ENCODE peak calls at places on chromosomes 1 and 21, in nine cellular contexts. U, S, W, D, E, R, C, N and L are unnamed samples.

GRCh38 chr1:181398544-181398943 is 84.8 kb upstream of the CACNA1E start:
- DNase-seq in N (no peak), D (no peak), C (no peak), U (no peak), R (no peak), E (no peak), W (no peak), S (no peak), L (no peak)

GRCh38 chr1:93061895-93062792 is 16.9 kb upstream of the MTF2 start:
- DNase-seq in E (no peak), N (peak; percentile 17), R (no peak), W (no peak), C (peak; percentile 46), U (no peak), D (no peak), S (peak; percentile 21), L (no peak)

GRCh38 chr1:212010004-212010403 is 25.4 kb downstream of the INTS7 start:
- DNase-seq in C (no peak), R (no peak), N (no peak), D (no peak), U (no peak), E (no peak), W (no peak), S (no peak), L (no peak)

GRCh38 chr1:160400646-160401486 is 502 bp downstream of the VANGL2 start:
- DNase-seq in C (no peak), E (peak; percentile 52), W (no peak), R (no peak), S (no peak), D (no peak), U (peak; percentile 60), N (no peak), L (no peak)

GRCh38 chr1:206933333-206933945 is 11.7 kb upstream of the FCMR start:
- DNase-seq in E (no peak), R (peak; percentile 73), C (peak; percentile 10), W (peak; percentile 66), N (peak; percentile 71), S (peak; percentile 56), U (no peak), D (peak; percentile 73), L (peak; percentile 64)

GRCh38 chr1:225627304-225627947 is 25.5 kb downstream of the ENAH start:
- DNase-seq in D (no peak), W (no peak), N (no peak), C (no peak), R (no peak), S (no peak), U (no peak), E (no peak), L (no peak)

GRCh38 chr1:208154679-208155078 is 89.5 kb downstream of the PLXNA2 start:
- DNase-seq in E (no peak), U (no peak), N (no peak), D (no peak), C (no peak), R (no peak), S (no peak), W (no peak), L (no peak)

GRCh38 chr1:230084408-230085177 is 17.6 kb downstream of the GALNT2 start:
- DNase-seq in R (no peak), E (no peak), U (peak; percentile 60), D (no peak), W (no peak), N (no peak), C (no peak), S (no peak), L (no peak)

GRCh38 chr1:186559601-186560116 is 98.7 kb upstream of the PDC start:
- DNase-seq in W (no peak), R (no peak), E (no peak), N (no peak), D (no peak), S (no peak), C (no peak), U (no peak), L (no peak)

GRCh38 chr21:33245289-33245918 is 15.7 kb downstream of the IFNAR2 start:
- DNase-seq in D (no peak), E (no peak), N (no peak), R (no peak), S (no peak), U (no peak), C (no peak), W (no peak), L (no peak)

GRCh38 chr1:143653403-143653802 is 318.4 kb downstream of the FAM72C start:
- DNase-seq in E (no peak), D (no peak), W (no peak), S (no peak), N (no peak), R (no peak), U (no peak), C (no peak), L (no peak)

GRCh38 chr1:22896184-22896583 is 76.5 kb downstream of the LACTBL1 start:
- DNase-seq in N (no peak), U (no peak), C (no peak), D (no peak), W (no peak), E (no peak), S (no peak), R (no peak), L (no peak)

GRCh38 chr1:2049517-2050481 is at the start of gene PRKCZ:
- DNase-seq in S (peak; percentile 96), D (peak; percentile 89), U (peak; percentile 76), C (peak; percentile 72), E (peak; percentile 98), W (peak; percentile 96), R (peak; percentile 93), N (peak; percentile 89), L (peak; percentile 93)

GRCh38 chr1:205259998-205260397 is 32.3 kb downstream of the TMCC2 start:
- DNase-seq in W (no peak), N (no peak), D (no peak), E (no peak), R (no peak), S (no peak), C (no peak), U (no peak), L (no peak)

GRCh38 chr1:30525980-30526651 is 197.3 kb downstream of the MATN1 start:
- DNase-seq in N (no peak), E (no peak), S (no peak), R (no peak), W (no peak), C (no peak), D (no peak), U (peak; percentile 25), L (no peak)

GRCh38 chr1:30901798-30902652 is 6.5 kb downstream of the SDC3 start:
- DNase-seq in W (no peak), E (no peak), N (no peak), S (no peak), U (peak; percentile 65), C (no peak), D (no peak), R (no peak), L (no peak)